ENCODE peak calls at places on chromosome 14, in five cellular contexts. One of them, this sample, is unnamed.

GRCh38 chr14:61695695-61696527 is 598 bp downstream of the HIF1A start:
- DNase-seq in neural progenitor cell: peak; percentile 89
- DNase-seq in astrocyte of the cerebellum: no peak
- DNase-seq in fibroblast of mammary gland: no peak
- DNase-seq in AG04449: no peak
- DNase-seq in this sample: no peak

GRCh38 chr14:56187736-56188135 is 69.5 kb downstream of the PELI2 start:
- DNase-seq in neural progenitor cell: no peak
- DNase-seq in astrocyte of the cerebellum: no peak
- DNase-seq in fibroblast of mammary gland: no peak
- DNase-seq in AG04449: no peak
- DNase-seq in this sample: no peak

GRCh38 chr14:92747701-92748258 is 647 bp downstream of the LGMN start:
- DNase-seq in neural progenitor cell: peak; percentile 55
- DNase-seq in astrocyte of the cerebellum: no peak
- DNase-seq in fibroblast of mammary gland: no peak
- DNase-seq in AG04449: no peak
- DNase-seq in this sample: no peak

GRCh38 chr14:81655423-81656314 is 122.0 kb upstream of the SEL1L start:
- DNase-seq in neural progenitor cell: no peak
- DNase-seq in astrocyte of the cerebellum: no peak
- DNase-seq in fibroblast of mammary gland: no peak
- DNase-seq in AG04449: no peak
- DNase-seq in this sample: no peak

GRCh38 chr14:65985976-65986375 is 500.2 kb upstream of the CCDC196 start:
- DNase-seq in neural progenitor cell: no peak
- DNase-seq in astrocyte of the cerebellum: no peak
- DNase-seq in fibroblast of mammary gland: no peak
- DNase-seq in AG04449: no peak
- DNase-seq in this sample: no peak

GRCh38 chr14:70808402-70809237 is 693 bp downstream of the MAP3K9 start:
- DNase-seq in neural progenitor cell: peak; percentile 76
- DNase-seq in astrocyte of the cerebellum: no peak
- DNase-seq in fibroblast of mammary gland: no peak
- DNase-seq in AG04449: no peak
- DNase-seq in this sample: no peak

GRCh38 chr14:88204221-88204620 is 118.8 kb downstream of the KCNK10 start:
- DNase-seq in neural progenitor cell: no peak
- DNase-seq in astrocyte of the cerebellum: no peak
- DNase-seq in fibroblast of mammary gland: no peak
- DNase-seq in AG04449: no peak
- DNase-seq in this sample: no peak

GRCh38 chr14:31994391-31995033 is 82.6 kb upstream of the ARHGAP5 start:
- DNase-seq in neural progenitor cell: no peak
- DNase-seq in astrocyte of the cerebellum: no peak
- DNase-seq in fibroblast of mammary gland: peak; percentile 71
- DNase-seq in AG04449: no peak
- DNase-seq in this sample: no peak

GRCh38 chr14:63345826-63346225 is 27.1 kb upstream of the GPHB5 start:
- DNase-seq in neural progenitor cell: no peak
- DNase-seq in astrocyte of the cerebellum: no peak
- DNase-seq in fibroblast of mammary gland: no peak
- DNase-seq in AG04449: no peak
- DNase-seq in this sample: no peak

GRCh38 chr14:92586001-92586947 is 72.7 kb downstream of the RIN3 start:
- DNase-seq in neural progenitor cell: no peak
- DNase-seq in astrocyte of the cerebellum: peak; percentile 96
- DNase-seq in fibroblast of mammary gland: peak; percentile 93
- DNase-seq in AG04449: peak; percentile 99
- DNase-seq in this sample: peak; percentile 100

GRCh38 chr14:50675597-50675996 is 7.5 kb upstream of the SAV1 start:
- DNase-seq in neural progenitor cell: no peak
- DNase-seq in astrocyte of the cerebellum: no peak
- DNase-seq in fibroblast of mammary gland: no peak
- DNase-seq in AG04449: no peak
- DNase-seq in this sample: no peak

GRCh38 chr14:44914849-44915248 is 46.9 kb downstream of the KLHL28 start:
- DNase-seq in neural progenitor cell: peak; percentile 32
- DNase-seq in astrocyte of the cerebellum: no peak
- DNase-seq in fibroblast of mammary gland: peak; percentile 54
- DNase-seq in AG04449: no peak
- DNase-seq in this sample: no peak

GRCh38 chr14:62101189-62101588 is 339.0 kb downstream of the SNAPC1 start:
- DNase-seq in neural progenitor cell: no peak
- DNase-seq in astrocyte of the cerebellum: no peak
- DNase-seq in fibroblast of mammary gland: no peak
- DNase-seq in AG04449: no peak
- DNase-seq in this sample: no peak

GRCh38 chr14:32102968-32103367 is 25.9 kb downstream of the ARHGAP5 start:
- DNase-seq in neural progenitor cell: no peak
- DNase-seq in astrocyte of the cerebellum: no peak
- DNase-seq in fibroblast of mammary gland: no peak
- DNase-seq in AG04449: no peak
- DNase-seq in this sample: no peak

GRCh38 chr14:74578479-74578878 is 33.6 kb downstream of the LTBP2 start:
- DNase-seq in neural progenitor cell: no peak
- DNase-seq in astrocyte of the cerebellum: no peak
- DNase-seq in fibroblast of mammary gland: no peak
- DNase-seq in AG04449: no peak
- DNase-seq in this sample: no peak

GRCh38 chr14:51682411-51682810 is 30.7 kb downstream of the FRMD6 start:
- DNase-seq in neural progenitor cell: no peak
- DNase-seq in astrocyte of the cerebellum: no peak
- DNase-seq in fibroblast of mammary gland: peak; percentile 66
- DNase-seq in AG04449: no peak
- DNase-seq in this sample: no peak

GRCh38 chr14:19895282-19895681 is 20.3 kb downstream of the OR4K2 start:
- DNase-seq in neural progenitor cell: no peak
- DNase-seq in astrocyte of the cerebellum: no peak
- DNase-seq in fibroblast of mammary gland: no peak
- DNase-seq in AG04449: no peak
- DNase-seq in this sample: no peak

GRCh38 chr14:20327005-20327869 is 5.8 kb downstream of the CCNB1IP1 start:
- DNase-seq in neural progenitor cell: peak; percentile 65
- DNase-seq in astrocyte of the cerebellum: peak; percentile 42
- DNase-seq in fibroblast of mammary gland: peak; percentile 83
- DNase-seq in AG04449: no peak
- DNase-seq in this sample: peak; percentile 33

GRCh38 chr14:63308723-63309317 is 9.9 kb downstream of the GPHB5 start:
- DNase-seq in neural progenitor cell: peak; percentile 63
- DNase-seq in astrocyte of the cerebellum: no peak
- DNase-seq in fibroblast of mammary gland: peak; percentile 15
- DNase-seq in AG04449: no peak
- DNase-seq in this sample: no peak

GRCh38 chr14:58732387-58732786 is 94.6 kb downstream of the DACT1 start:
- DNase-seq in neural progenitor cell: no peak
- DNase-seq in astrocyte of the cerebellum: no peak
- DNase-seq in fibroblast of mammary gland: no peak
- DNase-seq in AG04449: no peak
- DNase-seq in this sample: no peak

GRCh38 chr14:28381656-28382055 is 384.9 kb upstream of the FOXG1 start:
- DNase-seq in neural progenitor cell: no peak
- DNase-seq in astrocyte of the cerebellum: no peak
- DNase-seq in fibroblast of mammary gland: peak; percentile 24
- DNase-seq in AG04449: no peak
- DNase-seq in this sample: no peak

GRCh38 chr14:44379292-44379977 is 127.6 kb downstream of the FSCB start:
- DNase-seq in neural progenitor cell: no peak
- DNase-seq in astrocyte of the cerebellum: no peak
- DNase-seq in fibroblast of mammary gland: no peak
- DNase-seq in AG04449: no peak
- DNase-seq in this sample: no peak

DNA sequence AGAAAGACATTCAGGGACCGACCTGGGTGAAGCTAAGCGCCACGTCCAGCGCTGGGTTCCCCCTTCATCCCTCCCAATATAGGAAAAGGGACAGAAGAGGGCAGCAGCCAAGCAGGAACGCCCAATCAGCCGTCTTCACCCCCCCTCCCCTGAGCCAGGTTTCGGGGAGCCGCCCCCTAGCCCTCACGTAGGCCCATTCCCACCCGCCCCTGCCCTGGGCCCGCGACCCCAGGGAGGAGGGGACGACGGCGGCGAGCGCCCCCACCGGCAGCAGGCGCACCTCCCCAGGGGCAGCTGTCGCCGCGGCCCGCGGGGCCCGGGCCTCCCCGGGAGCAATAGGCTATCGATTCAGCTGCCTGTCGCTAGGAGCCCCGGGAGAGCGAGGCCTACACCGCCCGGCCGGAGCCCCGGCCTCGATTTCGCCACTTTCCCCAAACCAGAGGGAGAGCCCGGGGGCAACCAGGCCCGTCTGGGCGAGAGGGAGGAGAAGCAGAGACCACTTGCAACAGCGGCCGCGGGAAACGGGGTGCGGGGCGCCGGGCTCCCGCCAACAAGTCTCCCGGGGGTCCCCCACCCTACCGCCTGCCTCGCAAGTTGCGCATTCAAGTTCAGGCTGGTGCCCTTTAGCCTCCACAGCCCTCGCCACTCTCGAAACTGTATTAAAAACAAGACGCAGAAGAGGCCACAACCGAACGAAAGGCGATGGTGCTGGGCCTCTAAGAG is 1.3 kb downstream of the DCAF5 start:
- DNase-seq in neural progenitor cell: peak; percentile 96
- DNase-seq in astrocyte of the cerebellum: no peak
- DNase-seq in fibroblast of mammary gland: peak; percentile 53
- DNase-seq in AG04449: no peak
- DNase-seq in this sample: no peak
- TF ChIP-seq CTCF in neural progenitor cell: peak; percentile 75
- TF ChIP-seq CTCF in astrocyte of the cerebellum: peak; percentile 41
- TF ChIP-seq CTCF in fibroblast of mammary gland: peak; percentile 27
- TF ChIP-seq CTCF in AG04449: peak; percentile 26
- TF ChIP-seq CTCF in this sample: peak; percentile 34

GRCh38 chr14:94396628-94397210 is 8.3 kb upstream of the SERPINA1 start:
- DNase-seq in neural progenitor cell: no peak
- DNase-seq in astrocyte of the cerebellum: no peak
- DNase-seq in fibroblast of mammary gland: no peak
- DNase-seq in AG04449: no peak
- DNase-seq in this sample: no peak

GRCh38 chr14:94397279-94397898 is 9.0 kb upstream of the SERPINA1 start:
- DNase-seq in neural progenitor cell: no peak
- DNase-seq in astrocyte of the cerebellum: no peak
- DNase-seq in fibroblast of mammary gland: no peak
- DNase-seq in AG04449: no peak
- DNase-seq in this sample: no peak

GRCh38 chr14:94395900-94396574 is 7.6 kb upstream of the SERPINA1 start:
- DNase-seq in neural progenitor cell: no peak
- DNase-seq in astrocyte of the cerebellum: no peak
- DNase-seq in fibroblast of mammary gland: no peak
- DNase-seq in AG04449: no peak
- DNase-seq in this sample: no peak

GRCh38 chr14:94398536-94398935 is 10.1 kb upstream of the SERPINA1 start:
- DNase-seq in neural progenitor cell: no peak
- DNase-seq in astrocyte of the cerebellum: no peak
- DNase-seq in fibroblast of mammary gland: no peak
- DNase-seq in AG04449: no peak
- DNase-seq in this sample: no peak

GRCh38 chr14:94397899-94398479 is 9.6 kb upstream of the SERPINA1 start:
- DNase-seq in neural progenitor cell: no peak
- DNase-seq in astrocyte of the cerebellum: no peak
- DNase-seq in fibroblast of mammary gland: no peak
- DNase-seq in AG04449: no peak
- DNase-seq in this sample: no peak
- H3K4me3 ChIP-seq in neural progenitor cell: peak overlapping the region; percentile 14
- H3K4me3 ChIP-seq in astrocyte of the cerebellum: no peak overlapping the region
- H3K4me3 ChIP-seq in fibroblast of mammary gland: no peak overlapping the region
- H3K4me3 ChIP-seq in AG04449: no peak overlapping the region
- H3K4me3 ChIP-seq in this sample: no peak overlapping the region

GRCh38 chr14:100900837-100901390 is 2.6 kb downstream of the RTL1 start:
- DNase-seq in neural progenitor cell: peak; percentile 87
- DNase-seq in astrocyte of the cerebellum: no peak
- DNase-seq in fibroblast of mammary gland: no peak
- DNase-seq in AG04449: no peak
- DNase-seq in this sample: no peak
- TF ChIP-seq CTCF in neural progenitor cell: peak; percentile 67
- TF ChIP-seq CTCF in astrocyte of the cerebellum: peak; percentile 39
- TF ChIP-seq CTCF in fibroblast of mammary gland: peak; percentile 14
- TF ChIP-seq CTCF in AG04449: peak; percentile 41
- TF ChIP-seq CTCF in this sample: peak; percentile 32

DNA sequence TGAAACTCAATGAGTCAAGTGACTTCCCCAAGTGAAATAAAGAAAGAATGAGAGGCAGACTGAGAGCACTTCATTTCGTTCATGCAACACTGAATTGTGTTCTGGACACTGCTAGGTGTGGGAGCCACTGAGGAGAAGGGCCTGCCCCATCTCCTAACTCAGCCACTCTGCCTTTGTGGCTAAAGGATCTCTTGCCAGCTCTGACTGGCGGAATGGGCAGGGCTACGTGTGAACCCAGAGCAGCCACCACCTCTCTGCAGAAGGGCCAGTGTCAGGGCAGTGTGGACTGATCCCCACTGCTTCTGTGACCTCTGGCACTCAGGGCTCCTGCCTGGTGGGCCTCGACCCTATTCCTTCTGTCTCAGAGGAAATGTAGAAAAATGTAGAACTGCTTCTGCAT is 46.5 kb upstream of the GZMB start:
- DNase-seq in neural progenitor cell: no peak
- DNase-seq in astrocyte of the cerebellum: no peak
- DNase-seq in fibroblast of mammary gland: no peak
- DNase-seq in AG04449: no peak
- DNase-seq in this sample: no peak
- H3K4me3 ChIP-seq in neural progenitor cell: no peak overlapping the region
- H3K4me3 ChIP-seq in astrocyte of the cerebellum: no peak overlapping the region
- H3K4me3 ChIP-seq in fibroblast of mammary gland: no peak overlapping the region
- H3K4me3 ChIP-seq in AG04449: no peak overlapping the region
- H3K4me3 ChIP-seq in this sample: no peak overlapping the region

GRCh38 chr14:77603654-77604270 is 12.7 kb downstream of the SPTLC2 start:
- DNase-seq in neural progenitor cell: no peak
- DNase-seq in astrocyte of the cerebellum: no peak
- DNase-seq in fibroblast of mammary gland: peak; percentile 39
- DNase-seq in AG04449: no peak
- DNase-seq in this sample: no peak
- TF ChIP-seq CTCF in neural progenitor cell: peak; percentile 33
- TF ChIP-seq CTCF in astrocyte of the cerebellum: peak; percentile 31
- TF ChIP-seq CTCF in fibroblast of mammary gland: peak; percentile 41
- TF ChIP-seq CTCF in AG04449: peak; percentile 9
- TF ChIP-seq CTCF in this sample: no peak

This sample was measured in AG09309.